ENCODE peak calls at places on chromosomes 6 and 20, in seven cellular contexts. G is mesenchymal stem cell, E is H9, B is mesendoderm, R is neuronal stem cell, W is H1, I is trophoblast cell. S is an unnamed sample.

GRCh38 chr20:62363920-62364851 is 2.9 kb downstream of the LAMA5 start:
- DNase-seq in I (no peak), E (peak; percentile 60), R (no peak), B (no peak), W (peak; percentile 59), G (peak; percentile 87), S (no peak)

GRCh38 chr6:29965873-29966601 is 23.7 kb downstream of the HLA-A start:
- DNase-seq in G (peak; percentile 45), E (peak; percentile 61), B (peak; percentile 84), R (no peak), W (no peak), I (no peak), S (peak; percentile 57)

GRCh38 chr6:106745824-106746610 is 116.6 kb downstream of the QRSL1 start:
- DNase-seq in G (no peak), I (peak; percentile 50), R (no peak), B (no peak), E (no peak), W (no peak), S (peak; percentile 6)

GRCh38 chr6:158962371-158962770 is 37.6 kb downstream of the RSPH3 start:
- DNase-seq in E (no peak), I (no peak), G (no peak), W (no peak), B (no peak), R (no peak), S (no peak)

GRCh38 chr6:46655803-46656202 is 3.0 kb downstream of the SLC25A27 start:
- DNase-seq in G (peak; percentile 11), B (peak; percentile 86), W (peak; percentile 69), R (no peak), I (peak; percentile 46), E (peak; percentile 81), S (no peak)

GRCh38 chr20:39066464-39066863 is 104.3 kb downstream of the DHX35 start:
- DNase-seq in I (no peak), W (peak; percentile 83), R (peak; percentile 61), E (peak; percentile 85), G (no peak), B (peak; percentile 75), S (no peak)

GRCh38 chr20:51354769-51355319 is 187.7 kb downstream of the NFATC2 start:
- DNase-seq in B (peak; percentile 72), I (no peak), G (peak; percentile 62), E (no peak), W (no peak), R (no peak), S (peak; percentile 84)

GRCh38 chr6:31110825-31111582 is 1.4 kb downstream of the C6orf15 start:
- DNase-seq in R (no peak), W (no peak), B (peak; percentile 59), I (no peak), E (peak; percentile 58), G (no peak), S (no peak)

GRCh38 chr6:38143191-38144154 is 323.9 kb downstream of the ZFAND3 start:
- DNase-seq in I (no peak), R (no peak), E (no peak), W (no peak), G (no peak), B (no peak), S (no peak)

GRCh38 chr20:2619961-2620595 is 32.4 kb upstream of the NOP56 start:
- DNase-seq in W (no peak), B (no peak), R (no peak), I (no peak), G (peak; percentile 20), E (no peak), S (peak; percentile 15)

GRCh38 chr20:48236001-48236400 is 450.7 kb upstream of the SULF2 start:
- DNase-seq in B (no peak), E (no peak), G (no peak), I (no peak), R (no peak), W (no peak), S (no peak)

GRCh38 chr6:126716826-126717514 is 377.1 kb downstream of the CENPW start:
- DNase-seq in E (no peak), G (no peak), I (no peak), W (no peak), B (peak; percentile 30), R (peak; percentile 5), S (peak; percentile 11)

GRCh38 chr6:139581485-139581865 is 207.0 kb upstream of the CITED2 start:
- DNase-seq in R (no peak), W (no peak), I (no peak), B (no peak), E (no peak), G (no peak), S (no peak)
- H3K4ac ChIP-seq in R (no peak overlapping the region), W (no peak overlapping the region), I (no peak overlapping the region), B (no peak overlapping the region), E (no peak overlapping the region), G (peak overlapping the region; percentile 10), S (peak overlapping the region; percentile 42)

GRCh38 chr6:111565316-111566221 is 40.1 kb downstream of the TRAF3IP2 start:
- DNase-seq in B (peak; percentile 81), I (no peak), R (no peak), E (peak; percentile 67), W (no peak), G (no peak), S (no peak)
- H3K4ac ChIP-seq in B (no peak overlapping the region), I (no peak overlapping the region), R (no peak overlapping the region), E (no peak overlapping the region), W (no peak overlapping the region), G (no peak overlapping the region), S (peak overlapping the region; percentile 95)

GRCh38 chr20:63458170-63459069 is 14.0 kb downstream of the KCNQ2 start:
- DNase-seq in G (no peak), R (no peak), E (no peak), I (no peak), W (no peak), B (no peak), S (no peak)
- H3K4ac ChIP-seq in G (no peak overlapping the region), R (no peak overlapping the region), E (no peak overlapping the region), I (no peak overlapping the region), W (no peak overlapping the region), B (no peak overlapping the region), S (no peak overlapping the region)

DNA sequence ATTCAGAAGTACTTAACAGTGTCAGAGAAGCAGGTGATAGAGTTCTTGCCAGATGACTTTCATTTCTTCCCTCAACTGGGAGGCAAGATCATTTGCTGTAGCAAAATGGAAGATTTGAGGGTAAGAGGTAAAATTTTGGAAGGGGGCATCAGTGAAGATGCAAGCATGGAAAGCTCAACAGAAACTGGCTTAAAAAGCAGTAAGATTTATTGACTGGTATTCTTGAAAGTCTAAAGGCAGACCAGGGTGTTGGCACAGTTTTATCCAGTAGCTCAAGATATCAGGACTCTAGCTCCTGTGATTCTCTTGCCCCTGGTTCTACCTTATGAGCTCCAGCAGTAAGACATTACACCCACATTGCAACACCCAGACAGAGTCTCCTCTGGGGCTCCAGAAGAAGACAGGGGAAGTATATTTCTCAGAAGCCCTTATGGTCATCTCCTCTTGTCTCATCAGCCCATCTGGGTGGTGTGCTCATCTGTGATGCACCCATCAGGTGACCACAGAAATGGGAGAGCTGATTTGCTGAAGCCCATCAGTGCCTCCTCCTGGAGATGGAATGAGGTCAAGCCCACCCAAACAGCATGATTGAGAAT is 16.0 kb upstream of the MOCS1 start:
- DNase-seq in G (no peak), I (no peak), B (no peak), E (no peak), W (no peak), R (no peak), S (no peak)
- H3K4ac ChIP-seq in G (no peak overlapping the region), I (no peak overlapping the region), B (no peak overlapping the region), E (no peak overlapping the region), W (no peak overlapping the region), R (no peak overlapping the region), S (no peak overlapping the region)

GRCh38 chr6:52276130-52276529 is 8.4 kb downstream of the MCM3 start:
- DNase-seq in G (no peak), W (no peak), B (no peak), R (no peak), E (no peak), I (no peak), S (no peak)

DNA sequence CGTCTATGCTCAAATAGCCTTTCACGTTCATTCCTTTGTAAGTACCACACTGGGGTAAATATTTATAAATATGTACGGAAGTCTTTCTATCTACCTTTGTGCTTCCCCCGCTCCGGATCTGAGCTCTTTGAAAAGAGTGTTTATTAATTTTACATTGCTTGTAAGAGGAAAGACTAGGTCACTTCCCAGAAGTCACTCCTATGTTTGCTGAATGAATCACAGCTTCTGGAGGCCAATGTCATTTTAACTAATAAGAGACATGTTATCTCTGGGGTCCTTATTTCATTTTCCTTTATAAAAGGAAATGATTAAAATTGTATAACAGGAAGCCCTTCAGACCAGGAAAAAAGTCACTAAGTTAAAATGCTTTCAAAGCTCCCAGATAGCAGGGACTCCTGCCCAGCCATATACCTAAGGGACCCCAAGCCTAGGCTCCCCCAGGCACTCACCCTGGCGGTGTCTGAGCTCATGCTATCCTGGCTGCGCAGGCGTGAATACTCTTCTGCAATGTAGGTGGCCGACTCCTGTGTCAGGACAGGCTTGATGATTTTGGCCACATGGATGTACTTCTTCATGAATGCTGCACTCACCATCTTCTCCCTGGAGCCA is 12.6 kb downstream of the MCM3 start:
- DNase-seq in B (no peak), R (no peak), W (no peak), I (no peak), E (no peak), G (no peak), S (peak; percentile 7)
- H3K4ac ChIP-seq in B (no peak overlapping the region), R (no peak overlapping the region), W (no peak overlapping the region), I (no peak overlapping the region), E (no peak overlapping the region), G (no peak overlapping the region), S (no peak overlapping the region)

GRCh38 chr6:89050155-89050554 is 30.4 kb upstream of the PNRC1 start:
- DNase-seq in E (no peak), W (no peak), G (peak; percentile 89), B (no peak), I (peak; percentile 56), R (no peak), S (peak; percentile 28)

GRCh38 chr6:89048985-89049384 is 31.6 kb upstream of the PNRC1 start:
- DNase-seq in R (no peak), I (no peak), E (no peak), G (peak; percentile 52), B (no peak), W (no peak), S (peak; percentile 13)

GRCh38 chr6:89047473-89047872 is 33.1 kb upstream of the PNRC1 start:
- DNase-seq in B (no peak), R (no peak), G (peak; percentile 31), W (no peak), E (no peak), I (no peak), S (no peak)

GRCh38 chr6:89050697-89051096 is 29.9 kb upstream of the PNRC1 start:
- DNase-seq in R (no peak), W (no peak), I (no peak), E (no peak), G (no peak), B (no peak), S (no peak)

GRCh38 chr6:89048286-89048923 is 32.1 kb upstream of the PNRC1 start:
- DNase-seq in W (no peak), I (no peak), E (no peak), G (peak; percentile 20), R (no peak), B (peak; percentile 47), S (no peak)
- H3K4ac ChIP-seq in W (no peak overlapping the region), I (no peak overlapping the region), E (no peak overlapping the region), G (peak overlapping the region; percentile 64), R (no peak overlapping the region), B (no peak overlapping the region), S (no peak overlapping the region)

DNA sequence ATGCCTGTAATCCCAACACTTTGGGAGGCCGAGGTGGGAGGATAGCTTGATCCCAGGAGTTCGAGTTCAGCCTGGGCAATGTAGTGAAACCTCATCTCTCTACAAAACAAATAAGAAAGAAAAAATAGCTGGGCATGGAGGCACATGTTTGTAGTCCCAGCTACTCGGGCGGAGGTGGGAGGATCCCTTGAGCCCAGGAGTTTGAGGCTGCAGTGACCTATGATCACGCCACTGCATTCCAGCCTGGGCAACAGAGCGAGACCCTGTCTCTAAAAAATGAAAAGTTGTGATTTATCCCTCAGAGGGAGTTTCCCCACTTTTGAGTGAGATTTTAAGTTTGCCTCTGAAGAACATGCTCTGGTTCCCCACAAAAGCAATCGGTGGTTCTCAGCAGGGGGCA is 17.4 kb upstream of the BMP7 start:
- DNase-seq in G (no peak), E (no peak), B (no peak), R (no peak), I (no peak), W (no peak), S (no peak)
- H3K4ac ChIP-seq in G (no peak overlapping the region), E (no peak overlapping the region), B (no peak overlapping the region), R (no peak overlapping the region), I (no peak overlapping the region), W (no peak overlapping the region), S (no peak overlapping the region)

S was measured in IMR-90.